ENCODE peak calls at places on chromosomes 4 and X, in seven cellular contexts. L is effector memory CD8-positive, alpha-beta T cell; B is M059J; G is GM04503; W is GM23338; V is kidney epithelial cell; R is activated naive CD4-positive, alpha-beta T cell. Q is an unnamed sample.

GRCh38 chr4:51867689-51868448 is 24.9 kb downstream of the DCUN1D4 start:
- DNase-seq in L (no peak), B (no peak), G (no peak), W (no peak), V (no peak), R (no peak), Q (no peak)

GRCh38 chr4:80125252-80126177 is 52.5 kb upstream of the ANTXR2 start:
- DNase-seq in L (peak; percentile 39), B (peak; percentile 44), G (no peak), W (peak; percentile 50), V (no peak), R (no peak), Q (peak; percentile 55)

GRCh38 chr4:106502106-106502699 is 133.6 kb upstream of the GIMD1 start:
- DNase-seq in L (peak; percentile 4), B (peak; percentile 20), G (no peak), W (peak; percentile 86), V (peak; percentile 14), R (no peak), Q (peak; percentile 70)

GRCh38 chr4:43682551-43682950 is 766.1 kb downstream of the KCTD8 start:
- DNase-seq in L (no peak), B (peak; percentile 4), G (no peak), W (no peak), V (no peak), R (no peak), Q (no peak)

GRCh38 chrX:72576161-72576896 is 3.7 kb upstream of the HDAC8 start:
- DNase-seq in L (no peak), B (peak; percentile 20), G (no peak), W (no peak), V (no peak), R (no peak), Q (peak; percentile 87)

GRCh38 chrX:7191681-7192110 is 43.7 kb upstream of the PUDP start:
- DNase-seq in L (no peak), B (no peak), G (no peak), W (peak; percentile 51), V (no peak), R (no peak), Q (no peak)

GRCh38 chr4:150068300-150068699 is 9.9 kb upstream of the DCLK2 start:
- DNase-seq in L (no peak), B (no peak), G (no peak), W (no peak), V (no peak), R (no peak), Q (no peak)

GRCh38 chrX:153722704-153723350 is 1.4 kb downstream of the BCAP31 start:
- DNase-seq in L (no peak), B (no peak), G (no peak), W (no peak), V (no peak), R (no peak), Q (no peak)

GRCh38 chr4:15145709-15146108 is 143.4 kb downstream of the CPEB2 start:
- DNase-seq in L (no peak), B (no peak), G (no peak), W (no peak), V (no peak), R (no peak), Q (no peak)

GRCh38 chr4:15144249-15144966 is 142.1 kb downstream of the CPEB2 start:
- DNase-seq in L (no peak), B (peak; percentile 15), G (no peak), W (no peak), V (no peak), R (no peak), Q (no peak)

GRCh38 chr4:40255722-40256281 is 59.0 kb downstream of the RHOH start:
- DNase-seq in L (no peak), B (peak; percentile 99), G (peak; percentile 90), W (no peak), V (peak; percentile 95), R (no peak), Q (peak; percentile 96)

GRCh38 chr4:5788144-5788543 is 77.1 kb downstream of the EVC start:
- DNase-seq in L (no peak), B (no peak), G (no peak), W (no peak), V (no peak), R (no peak), Q (no peak)

Q was measured in fibroblast of pulmonary artery.